ENCODE peak calls at places on chromosomes 3 and 15, in four cellular contexts. T, W, O and P are unnamed samples.

GRCh38 chr3:149600619-149601018 is 57.2 kb downstream of the WWTR1 start:
- DNase-seq in W (no peak), O (no peak), T (no peak), P (no peak)

GRCh38 chr3:111299070-111299672 is 227.6 kb downstream of the NECTIN3 start:
- DNase-seq in W (no peak), O (no peak), T (no peak), P (no peak)

GRCh38 chr3:31760654-31761053 is 220.4 kb downstream of the OSBPL10 start:
- DNase-seq in T (no peak), W (no peak), O (no peak), P (no peak)

GRCh38 chr3:18442743-18443669 is 17.9 kb upstream of the SATB1 start:
- DNase-seq in W (peak), O (no peak), T (no peak), P (no peak)

GRCh38 chr15:72968531-72968922 is 83.7 kb upstream of the NEO1 start:
- DNase-seq in O (no peak), W (no peak), T (no peak), P (no peak)

GRCh38 chr3:61927332-61927731 is 366.0 kb downstream of the PTPRG start:
- DNase-seq in W (no peak), T (peak), O (peak), P (no peak)

GRCh38 chr3:97662264-97662663 is 102.3 kb upstream of the ARL6 start:
- DNase-seq in T (no peak), O (no peak), W (no peak), P (no peak)

GRCh38 chr15:43376017-43376705 is 5.3 kb downstream of the TUBGCP4 start:
- DNase-seq in T (no peak), W (peak), O (no peak), P (peak)

GRCh38 chr3:115071611-115072010 is 75.5 kb downstream of the ZBTB20 start:
- DNase-seq in O (peak), W (no peak), T (peak), P (no peak)

GRCh38 chr3:10219737-10220136 is 28.5 kb upstream of the TATDN2 start:
- DNase-seq in W (no peak), T (no peak), O (no peak), P (no peak)

GRCh38 chr3:12833226-12834161 is 7.9 kb downstream of the RPL32 start:
- DNase-seq in O (no peak), T (no peak), W (no peak), P (no peak)

GRCh38 chr3:9067352-9067975 is 104.2 kb upstream of the RAD18 start:
- DNase-seq in W (no peak), O (no peak), T (peak), P (peak)

GRCh38 chr15:94263341-94264273 is 32.2 kb downstream of the MCTP2 start:
- DNase-seq in W (no peak), O (no peak), T (no peak), P (no peak)

GRCh38 chr3:184338538-184338945 is 1.1 kb downstream of the FAM131A start:
- DNase-seq in W (no peak), O (peak), T (peak), P (no peak)

GRCh38 chr3:150567328-150567727 is 20.7 kb downstream of the EIF2A start:
- DNase-seq in W (no peak), T (no peak), O (no peak), P (no peak)

GRCh38 chr15:67047149-67047661 is 18.2 kb upstream of the SMAD3 start:
- DNase-seq in T (no peak), O (no peak), W (no peak), P (no peak)

GRCh38 chr3:58167431-58168351 is 43.1 kb downstream of the DNASE1L3 start:
- DNase-seq in O (peak), T (peak), W (peak), P (peak)